ENCODE peak calls at places on chromosomes 13 and 19, in four cellular contexts. I, V, X and R are unnamed samples.

GRCh38 chr13:110339975-110340550 is 33.0 kb downstream of the COL4A2 start:
- DNase-seq in I (peak; percentile 65), V (peak; percentile 39), X (no peak), R (no peak)

GRCh38 chr13:51397262-51397933 is 55.4 kb downstream of the INTS6 start:
- DNase-seq in I (peak; percentile 64), V (peak; percentile 32), X (no peak), R (no peak)

GRCh38 chr13:107104631-107105030 is 536.7 kb upstream of the ARGLU1 start:
- DNase-seq in I (no peak), V (no peak), X (no peak), R (no peak)

GRCh38 chr19:47247308-47247990 is 8.9 kb upstream of the CCDC9 start:
- DNase-seq in I (peak; percentile 90), V (peak; percentile 86), X (peak; percentile 77), R (peak; percentile 3)

GRCh38 chr13:83325454-83325853 is 556.8 kb downstream of the SLITRK1 start:
- DNase-seq in I (no peak), V (no peak), X (no peak), R (no peak)

GRCh38 chr19:1754651-1755466 is 1.6 kb downstream of the ONECUT3 start:
- DNase-seq in I (no peak), V (no peak), X (no peak), R (no peak)

GRCh38 chr13:81304121-81304659 is 963.3 kb upstream of the SPRY2 start:
- DNase-seq in I (no peak), V (no peak), X (no peak), R (no peak)

GRCh38 chr19:38079926-38080380 is 144.1 kb downstream of the DPF1 start:
- DNase-seq in I (no peak), V (no peak), X (no peak), R (no peak)

GRCh38 chr13:33728271-33729037 is 89.5 kb upstream of the RFC3 start:
- DNase-seq in I (peak; percentile 63), V (no peak), X (no peak), R (peak; percentile 41)

GRCh38 chr13:73215807-73216206 is 157.0 kb downstream of the KLF5 start:
- DNase-seq in I (no peak), V (no peak), X (no peak), R (no peak)

GRCh38 chr19:619286-620002 is 13.9 kb downstream of the POLRMT start:
- DNase-seq in I (no peak), V (no peak), X (no peak), R (no peak)

GRCh38 chr13:99075268-99076191 is 97.7 kb upstream of the DOCK9 start:
- DNase-seq in I (no peak), V (no peak), X (no peak), R (no peak)

GRCh38 chr13:59276436-59276835 is 887.3 kb downstream of the DIAPH3 start:
- DNase-seq in I (no peak), V (no peak), X (no peak), R (no peak)

GRCh38 chr19:58366576-58367430 is 4.3 kb upstream of the ZNF497 start:
- DNase-seq in I (no peak), V (no peak), X (no peak), R (no peak)

GRCh38 chr19:10836478-10837325 is 690 bp upstream of the TMED1 start:
- DNase-seq in I (peak; percentile 90), V (peak; percentile 92), X (peak; percentile 69), R (peak; percentile 94)

GRCh38 chr19:6811906-6812305 is 39.4 kb downstream of the VAV1 start:
- DNase-seq in I (no peak), V (no peak), X (no peak), R (no peak)

GRCh38 chr13:58406545-58406944 is 775.0 kb downstream of the PCDH17 start:
- DNase-seq in I (no peak), V (no peak), X (no peak), R (no peak)

GRCh38 chr19:49395581-49396407 is 7.7 kb downstream of the KASH5 start:
- DNase-seq in I (no peak), V (no peak), X (no peak), R (no peak)

GRCh38 chr19:8386990-8387389 is 3.2 kb upstream of the RAB11B start:
- DNase-seq in I (no peak), V (no peak), X (no peak), R (no peak)
- H3K27ac ChIP-seq in I (no peak overlapping the region), V (no peak overlapping the region), X (no peak overlapping the region), R (no peak overlapping the region)

GRCh38 chr19:55176116-55176515 is 4.0 kb downstream of the SYT5 start:
- DNase-seq in I (no peak), V (no peak), X (no peak), R (no peak)

GRCh38 chr19:55175117-55175867 is 4.8 kb downstream of the SYT5 start:
- DNase-seq in I (no peak), V (no peak), X (no peak), R (no peak)

GRCh38 chr19:55173186-55173716 is 6.8 kb upstream of the DNAAF3 start:
- DNase-seq in I (no peak), V (no peak), X (no peak), R (no peak)

GRCh38 chr19:55173717-55174409 is 6.2 kb downstream of the SYT5 start:
- DNase-seq in I (no peak), V (peak; percentile 80), X (no peak), R (peak; percentile 38)

DNA sequence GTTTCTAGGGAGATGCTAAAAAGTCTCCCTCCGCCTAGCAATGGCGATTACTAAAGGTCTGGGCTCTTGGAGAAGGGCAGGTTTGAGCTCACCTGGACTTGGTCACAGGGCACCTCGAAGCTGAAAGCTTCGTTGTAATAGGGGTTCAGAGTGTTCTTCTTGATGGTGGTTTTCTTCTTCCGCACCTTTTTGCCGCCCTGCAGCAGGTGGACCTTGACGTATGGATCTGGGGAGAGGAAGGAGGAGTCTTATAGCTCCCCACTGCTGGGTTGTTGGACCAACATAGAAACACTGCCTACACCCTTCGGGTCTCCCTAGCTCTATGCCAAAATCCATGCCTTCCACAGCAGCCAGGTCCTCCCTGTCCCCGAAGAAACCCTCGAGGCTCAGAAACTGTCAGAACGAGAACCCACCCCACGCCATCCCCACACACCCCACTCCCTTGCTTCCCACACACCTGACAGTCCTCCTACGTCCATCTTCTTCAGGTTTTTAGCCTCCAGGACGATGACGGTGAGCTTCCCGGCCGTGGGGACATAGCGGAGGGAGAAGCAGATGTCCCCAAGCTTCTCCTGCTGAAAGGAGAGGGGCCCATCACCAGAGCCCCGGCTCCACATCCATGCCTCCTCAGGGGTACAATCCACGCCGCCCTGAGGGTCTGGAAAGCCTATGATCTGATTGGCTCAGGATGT is 5.5 kb downstream of the SYT5 start:
- DNase-seq in I (no peak), V (no peak), X (no peak), R (no peak)
- H3K27ac ChIP-seq in I (no peak overlapping the region), V (no peak overlapping the region), X (no peak overlapping the region), R (peak overlapping the region; percentile 18)

GRCh38 chr19:4970558-4971423 is 1.9 kb downstream of the KDM4B start:
- DNase-seq in I (no peak), V (no peak), X (no peak), R (no peak)
- H3K27ac ChIP-seq in I (no peak overlapping the region), V (no peak overlapping the region), X (no peak overlapping the region), R (no peak overlapping the region)

GRCh38 chr19:13037161-13037560 is 41.9 kb downstream of the NFIX start:
- DNase-seq in I (peak; percentile 79), V (peak; percentile 66), X (no peak), R (no peak)

GRCh38 chr19:13036366-13036976 is 41.2 kb downstream of the NFIX start:
- DNase-seq in I (peak; percentile 95), V (peak; percentile 76), X (no peak), R (no peak)

GRCh38 chr19:13034636-13035035 is 39.4 kb downstream of the NFIX start:
- DNase-seq in I (no peak), V (no peak), X (no peak), R (no peak)

GRCh38 chr19:13037718-13038117 is 42.4 kb downstream of the NFIX start:
- DNase-seq in I (no peak), V (no peak), X (no peak), R (no peak)

GRCh38 chr19:13035820-13036365 is 40.6 kb downstream of the NFIX start:
- DNase-seq in I (no peak), V (no peak), X (no peak), R (no peak)
- H3K27ac ChIP-seq in I (peak overlapping the region; percentile 97), V (peak overlapping the region; percentile 77), X (no peak overlapping the region), R (peak overlapping the region; percentile 78)

DNA sequence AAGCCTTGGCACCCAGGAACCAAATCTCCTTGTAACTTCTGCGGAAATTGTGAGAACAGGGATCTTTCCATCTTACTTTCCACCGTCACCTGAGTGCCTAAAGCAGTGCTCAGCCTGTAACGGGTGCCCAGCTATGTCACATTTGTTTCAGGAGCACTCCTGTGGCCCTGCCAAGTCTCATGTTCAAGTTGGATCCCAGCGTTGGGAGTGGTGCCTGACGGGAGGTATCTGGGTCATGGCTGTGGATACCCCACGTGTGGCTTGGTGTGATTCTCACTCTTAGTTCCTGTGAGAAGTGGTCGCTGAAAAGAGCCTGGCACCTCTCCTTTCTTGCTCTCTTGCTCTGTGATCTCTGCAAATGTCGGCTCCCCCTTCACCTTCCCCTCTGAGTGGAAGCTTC is 114.9 kb downstream of the UQCRFS1 start:
- DNase-seq in I (no peak), V (no peak), X (no peak), R (no peak)
- H3K27ac ChIP-seq in I (peak overlapping the region; percentile 34), V (no peak overlapping the region), X (no peak overlapping the region), R (no peak overlapping the region)

DNA sequence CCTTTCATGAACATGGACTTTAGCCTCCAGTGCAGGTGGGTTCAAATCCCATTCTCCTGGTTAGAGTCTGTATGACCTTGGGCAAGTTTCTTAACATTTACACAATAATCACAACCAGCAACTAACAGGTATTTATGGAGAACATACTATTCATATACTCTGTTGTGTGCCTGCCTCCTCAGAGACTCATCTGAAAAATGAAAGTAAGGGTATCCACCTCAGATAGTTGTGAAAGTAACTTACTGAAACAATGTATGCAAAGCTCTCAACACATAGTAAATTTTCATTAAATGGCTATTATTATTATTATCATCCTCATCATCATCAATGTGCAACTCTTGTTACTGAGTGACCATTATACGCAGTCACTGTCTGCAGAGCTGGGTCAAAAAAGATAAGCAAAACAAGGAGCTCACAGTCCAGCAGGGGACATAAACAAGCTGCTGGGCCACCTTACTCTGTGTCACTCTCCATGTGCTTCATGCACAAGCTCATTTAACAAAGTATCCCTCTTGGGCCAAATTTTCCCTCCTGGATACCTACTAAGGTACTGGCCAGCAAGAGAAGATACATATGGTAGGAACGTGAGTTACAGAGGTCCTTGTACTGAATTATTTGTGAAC is 70.9 kb upstream of the FNDC3A start:
- DNase-seq in I (no peak), V (no peak), X (no peak), R (no peak)
- H3K27ac ChIP-seq in I (no peak overlapping the region), V (no peak overlapping the region), X (no peak overlapping the region), R (no peak overlapping the region)

DNA sequence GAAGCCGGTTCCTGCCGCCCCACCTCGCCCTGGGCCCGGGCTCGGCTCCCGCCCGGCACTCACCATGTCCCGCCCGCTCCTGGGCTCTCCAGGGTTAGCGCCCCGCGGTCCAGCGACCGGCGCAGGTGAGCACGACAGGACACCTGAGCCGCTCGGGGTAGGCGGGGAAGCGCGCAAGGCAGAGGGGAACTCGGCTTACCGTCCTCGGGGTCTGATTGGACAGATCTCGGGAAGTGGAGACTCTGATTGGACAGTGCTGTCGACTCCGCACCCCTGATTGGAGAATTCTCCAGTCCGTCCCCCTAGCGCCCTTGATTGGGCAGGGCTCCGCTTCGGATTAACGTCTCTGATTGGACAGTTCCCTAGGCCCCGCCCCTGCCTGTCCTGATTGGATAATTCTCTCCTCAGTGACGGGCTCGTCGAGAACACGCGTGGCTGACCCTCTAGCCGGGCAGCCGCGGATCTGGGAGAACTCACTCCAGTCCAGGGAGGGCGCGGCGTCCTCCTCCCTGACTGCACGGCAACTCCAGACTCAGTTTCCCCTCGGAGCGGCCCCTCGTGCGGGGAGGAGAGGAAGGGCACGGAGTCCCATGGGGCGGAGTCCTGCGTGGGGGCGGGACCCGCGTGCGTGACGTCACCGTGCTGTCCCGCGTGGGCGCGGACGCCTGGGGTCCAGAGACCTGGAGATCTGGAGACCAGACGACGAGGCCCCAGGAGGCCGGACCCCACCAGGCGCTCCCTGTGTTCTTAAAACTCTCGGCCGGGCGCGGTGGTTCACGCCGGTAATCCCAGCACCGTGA is at the start of gene ZNF77:
- DNase-seq in I (peak; percentile 99), V (peak; percentile 99), X (peak; percentile 98), R (peak; percentile 97)
- H3K27ac ChIP-seq in I (peak within 1 kb of the TSS; percentile 80), V (no peak within 1 kb of the TSS), X (peak within 1 kb of the TSS; percentile 82), R (peak within 1 kb of the TSS; percentile 95)